ENCODE peak calls at places on chromosomes 5 and 9, in eight cellular contexts. A is psoas muscle; Z is germinal center; S is AML-193; J is T47D; M is choroid plexus epithelial cell; B is activated naive CD8-positive, alpha-beta T cell treated with anti-CD3 and anti-CD28 coated beads for 36 hours; H is neural crest cell. K is an unnamed sample.

GRCh38 chr9:81628897-81629296 is 60.5 kb downstream of the TLE1 start:
- DNase-seq in A (no peak), Z (no peak), S (no peak), J (no peak), M (no peak), B (no peak), H (no peak), K (no peak)

GRCh38 chr5:135714126-135714894 is 120.2 kb upstream of the SLC25A48 start:
- DNase-seq in A (no peak), Z (no peak), S (no peak), J (no peak), M (peak; percentile 10), B (no peak), H (no peak), K (peak; percentile 41)

GRCh38 chr9:97985058-97985861 is 2.1 kb downstream of the ANP32B start:
- DNase-seq in A (no peak), Z (no peak), S (no peak), J (peak; percentile 28), M (peak; percentile 27), B (peak; percentile 59), H (peak; percentile 9), K (peak; percentile 34)

GRCh38 chr9:115680226-115680625 is 473.4 kb upstream of the PAPPA start:
- DNase-seq in A (no peak), Z (no peak), S (no peak), J (no peak), M (peak; percentile 54), B (no peak), H (no peak), K (no peak)

GRCh38 chr9:87577746-87578145 is 80.1 kb downstream of the DAPK1 start:
- DNase-seq in A (no peak), Z (no peak), S (no peak), J (no peak), M (no peak), B (no peak), H (no peak), K (no peak)

GRCh38 chr9:92655896-92656536 is 13.9 kb downstream of the IPPK start:
- DNase-seq in A (no peak), Z (no peak), S (no peak), J (no peak), M (no peak), B (no peak), H (no peak), K (no peak)

GRCh38 chr5:59037453-59038168 is 454.7 kb downstream of the RAB3C start:
- DNase-seq in A (no peak), Z (no peak), S (no peak), J (no peak), M (peak; percentile 30), B (no peak), H (no peak), K (no peak)

GRCh38 chr9:91029621-91030361 is 228.2 kb downstream of the SYK start:
- DNase-seq in A (no peak), Z (no peak), S (no peak), J (no peak), M (peak; percentile 28), B (no peak), H (no peak), K (no peak)

GRCh38 chr5:163506726-163507125 is 1.3 kb downstream of the MAT2B start:
- DNase-seq in A (no peak), Z (no peak), S (peak; percentile 37), J (no peak), M (peak; percentile 58), B (no peak), H (no peak), K (peak; percentile 61)

GRCh38 chr9:108672475-108673065 is 183.2 kb downstream of the ACTL7B start:
- DNase-seq in A (no peak), Z (no peak), S (no peak), J (no peak), M (no peak), B (no peak), H (no peak), K (no peak)

GRCh38 chr9:96567203-96567700 is 52.4 kb downstream of the CDC14B start:
- DNase-seq in A (peak; percentile 35), Z (peak; percentile 40), S (no peak), J (no peak), M (peak; percentile 35), B (peak; percentile 29), H (no peak), K (no peak)

GRCh38 chr5:77973253-77973609 is 197.1 kb upstream of the TBCA start:
- DNase-seq in A (no peak), Z (no peak), S (no peak), J (no peak), M (no peak), B (no peak), H (peak; percentile 36), K (no peak)

K was measured in mesenchymal stem cell.